ENCODE peak calls at places on chromosomes 5 and 9, in eight cellular contexts. S is stimulated activated CD4-positive, alpha-beta T cell treated with anti-CD3 and anti-CD28 coated beads, Interleukin-1b, Interleukin-23, amount 100 ng/mL, for 1 hour; X is amniotic stem cell; D is memory B cell; G is uterus; F is erythroblast; C is amygdala; T is body of pancreas. K is an unnamed sample.

GRCh38 chr5:54887663-54888062 is 97.7 kb downstream of the ESM1 start:
- DNase-seq in C (no peak), T (no peak), S (no peak), X (no peak), G (no peak), F (no peak), D (no peak), K (no peak)

GRCh38 chr9:83007521-83008300 is 55.2 kb downstream of the RASEF start:
- DNase-seq in C (no peak), X (no peak), S (no peak), D (no peak), T (no peak), F (no peak), G (no peak), K (no peak)

GRCh38 chr9:95752129-95752731 is 123.3 kb upstream of the ERCC6L2 start:
- DNase-seq in F (no peak), G (no peak), S (no peak), C (no peak), D (no peak), T (no peak), X (no peak), K (no peak)

GRCh38 chr9:64773491-64773931 is 511.5 kb downstream of the FOXD4L5 start:
- DNase-seq in D (no peak), T (no peak), G (no peak), S (no peak), X (no peak), F (no peak), C (no peak), K (no peak)

GRCh38 chr5:5665225-5666075 is 243.0 kb downstream of the ICE1 start:
- DNase-seq in D (no peak), S (no peak), G (no peak), F (no peak), T (no peak), C (no peak), X (no peak), K (no peak)

GRCh38 chr5:95891499-95891898 is 69.0 kb upstream of the GLRX start:
- DNase-seq in F (no peak), T (no peak), C (no peak), S (no peak), X (no peak), G (no peak), D (no peak), K (no peak)

GRCh38 chr5:44225231-44226160 is 163.7 kb downstream of the FGF10 start:
- DNase-seq in S (no peak), C (no peak), G (peak; percentile 16), F (no peak), D (no peak), T (no peak), X (no peak), K (no peak)

GRCh38 chr9:97723819-97724218 is 26.7 kb upstream of the XPA start:
- DNase-seq in C (no peak), X (no peak), F (no peak), T (no peak), G (no peak), S (no peak), D (no peak), K (no peak)

GRCh38 chr5:13278148-13278547 is 666.3 kb downstream of the DNAH5 start:
- DNase-seq in S (no peak), T (no peak), C (no peak), F (no peak), D (no peak), G (no peak), X (no peak), K (no peak)